ENCODE peak calls at places on chromosomes 1 and 21, in seven cellular contexts. One of them, this sample, is unnamed.

GRCh38 chr1:59994302-59995198 is 68.0 kb upstream of the CYP2J2 start:
- DNase-seq in iPS DF 6.9: no peak
- DNase-seq in NCI-H2081: no peak
- DNase-seq in activated CD4-positive, alpha-beta T cell treated with anti-CD3 and anti-CD28 coated beads, Interleukin-2, amount 50 U/mL, for 48 hours: no peak
- DNase-seq in activated naive CD4-positive, alpha-beta T cell treated with anti-CD3 and anti-CD28 coated beads for 36 hours: no peak
- DNase-seq in small intestine: no peak
- DNase-seq in CD8-positive, alpha-beta memory T cell: no peak
- DNase-seq in this sample: no peak

GRCh38 chr1:219161371-219161975 is 12.2 kb upstream of the LYPLAL1 start:
- DNase-seq in iPS DF 6.9: no peak
- DNase-seq in NCI-H2081: no peak
- DNase-seq in activated CD4-positive, alpha-beta T cell treated with anti-CD3 and anti-CD28 coated beads, Interleukin-2, amount 50 U/mL, for 48 hours: no peak
- DNase-seq in activated naive CD4-positive, alpha-beta T cell treated with anti-CD3 and anti-CD28 coated beads for 36 hours: no peak
- DNase-seq in small intestine: no peak
- DNase-seq in CD8-positive, alpha-beta memory T cell: no peak
- DNase-seq in this sample: no peak

GRCh38 chr1:178407662-178408061 is 89.1 kb downstream of the CLEC20A start:
- DNase-seq in iPS DF 6.9: no peak
- DNase-seq in NCI-H2081: no peak
- DNase-seq in activated CD4-positive, alpha-beta T cell treated with anti-CD3 and anti-CD28 coated beads, Interleukin-2, amount 50 U/mL, for 48 hours: no peak
- DNase-seq in activated naive CD4-positive, alpha-beta T cell treated with anti-CD3 and anti-CD28 coated beads for 36 hours: no peak
- DNase-seq in small intestine: no peak
- DNase-seq in CD8-positive, alpha-beta memory T cell: no peak
- DNase-seq in this sample: no peak

GRCh38 chr1:101108123-101108522 is 82.5 kb upstream of the DPH5 start:
- DNase-seq in iPS DF 6.9: no peak
- DNase-seq in NCI-H2081: no peak
- DNase-seq in activated CD4-positive, alpha-beta T cell treated with anti-CD3 and anti-CD28 coated beads, Interleukin-2, amount 50 U/mL, for 48 hours: peak; percentile 8
- DNase-seq in activated naive CD4-positive, alpha-beta T cell treated with anti-CD3 and anti-CD28 coated beads for 36 hours: peak; percentile 53
- DNase-seq in small intestine: no peak
- DNase-seq in CD8-positive, alpha-beta memory T cell: no peak
- DNase-seq in this sample: no peak

GRCh38 chr1:57254006-57254405 is 169.9 kb downstream of the DAB1 start:
- DNase-seq in iPS DF 6.9: no peak
- DNase-seq in NCI-H2081: no peak
- DNase-seq in activated CD4-positive, alpha-beta T cell treated with anti-CD3 and anti-CD28 coated beads, Interleukin-2, amount 50 U/mL, for 48 hours: no peak
- DNase-seq in activated naive CD4-positive, alpha-beta T cell treated with anti-CD3 and anti-CD28 coated beads for 36 hours: no peak
- DNase-seq in small intestine: no peak
- DNase-seq in CD8-positive, alpha-beta memory T cell: no peak
- DNase-seq in this sample: no peak

GRCh38 chr1:48681476-48682305 is 95.0 kb downstream of the BEND5 start:
- DNase-seq in iPS DF 6.9: no peak
- DNase-seq in NCI-H2081: no peak
- DNase-seq in activated CD4-positive, alpha-beta T cell treated with anti-CD3 and anti-CD28 coated beads, Interleukin-2, amount 50 U/mL, for 48 hours: no peak
- DNase-seq in activated naive CD4-positive, alpha-beta T cell treated with anti-CD3 and anti-CD28 coated beads for 36 hours: no peak
- DNase-seq in small intestine: no peak
- DNase-seq in CD8-positive, alpha-beta memory T cell: no peak
- DNase-seq in this sample: no peak

GRCh38 chr1:39268112-39268581 is 63.7 kb downstream of the MACF1 start:
- DNase-seq in iPS DF 6.9: no peak
- DNase-seq in NCI-H2081: peak; percentile 89
- DNase-seq in activated CD4-positive, alpha-beta T cell treated with anti-CD3 and anti-CD28 coated beads, Interleukin-2, amount 50 U/mL, for 48 hours: no peak
- DNase-seq in activated naive CD4-positive, alpha-beta T cell treated with anti-CD3 and anti-CD28 coated beads for 36 hours: peak; percentile 30
- DNase-seq in small intestine: peak; percentile 15
- DNase-seq in CD8-positive, alpha-beta memory T cell: no peak
- DNase-seq in this sample: no peak

GRCh38 chr1:25952851-25953401 is 44.9 kb downstream of the PAFAH2 start:
- DNase-seq in iPS DF 6.9: no peak
- DNase-seq in NCI-H2081: no peak
- DNase-seq in activated CD4-positive, alpha-beta T cell treated with anti-CD3 and anti-CD28 coated beads, Interleukin-2, amount 50 U/mL, for 48 hours: no peak
- DNase-seq in activated naive CD4-positive, alpha-beta T cell treated with anti-CD3 and anti-CD28 coated beads for 36 hours: no peak
- DNase-seq in small intestine: no peak
- DNase-seq in CD8-positive, alpha-beta memory T cell: no peak
- DNase-seq in this sample: no peak

GRCh38 chr21:32386195-32386870 is 6.5 kb downstream of the URB1 start:
- DNase-seq in iPS DF 6.9: no peak
- DNase-seq in NCI-H2081: no peak
- DNase-seq in activated CD4-positive, alpha-beta T cell treated with anti-CD3 and anti-CD28 coated beads, Interleukin-2, amount 50 U/mL, for 48 hours: no peak
- DNase-seq in activated naive CD4-positive, alpha-beta T cell treated with anti-CD3 and anti-CD28 coated beads for 36 hours: no peak
- DNase-seq in small intestine: no peak
- DNase-seq in CD8-positive, alpha-beta memory T cell: no peak
- DNase-seq in this sample: peak; percentile 34

GRCh38 chr1:67609942-67610341 is 75.1 kb upstream of the GADD45A start:
- DNase-seq in iPS DF 6.9: no peak
- DNase-seq in NCI-H2081: no peak
- DNase-seq in activated CD4-positive, alpha-beta T cell treated with anti-CD3 and anti-CD28 coated beads, Interleukin-2, amount 50 U/mL, for 48 hours: no peak
- DNase-seq in activated naive CD4-positive, alpha-beta T cell treated with anti-CD3 and anti-CD28 coated beads for 36 hours: no peak
- DNase-seq in small intestine: no peak
- DNase-seq in CD8-positive, alpha-beta memory T cell: no peak
- DNase-seq in this sample: no peak

GRCh38 chr1:211697356-211697755 is 21.9 kb upstream of the NEK2 start:
- DNase-seq in iPS DF 6.9: no peak
- DNase-seq in NCI-H2081: no peak
- DNase-seq in activated CD4-positive, alpha-beta T cell treated with anti-CD3 and anti-CD28 coated beads, Interleukin-2, amount 50 U/mL, for 48 hours: no peak
- DNase-seq in activated naive CD4-positive, alpha-beta T cell treated with anti-CD3 and anti-CD28 coated beads for 36 hours: no peak
- DNase-seq in small intestine: no peak
- DNase-seq in CD8-positive, alpha-beta memory T cell: no peak
- DNase-seq in this sample: no peak

GRCh38 chr1:112840631-112841624 is 115.1 kb downstream of the SLC16A1 start:
- DNase-seq in iPS DF 6.9: no peak
- DNase-seq in NCI-H2081: no peak
- DNase-seq in activated CD4-positive, alpha-beta T cell treated with anti-CD3 and anti-CD28 coated beads, Interleukin-2, amount 50 U/mL, for 48 hours: no peak
- DNase-seq in activated naive CD4-positive, alpha-beta T cell treated with anti-CD3 and anti-CD28 coated beads for 36 hours: peak; percentile 14
- DNase-seq in small intestine: no peak
- DNase-seq in CD8-positive, alpha-beta memory T cell: no peak
- DNase-seq in this sample: no peak

GRCh38 chr1:206048582-206048981 is 4.4 kb upstream of the RHEX start:
- DNase-seq in iPS DF 6.9: no peak
- DNase-seq in NCI-H2081: no peak
- DNase-seq in activated CD4-positive, alpha-beta T cell treated with anti-CD3 and anti-CD28 coated beads, Interleukin-2, amount 50 U/mL, for 48 hours: no peak
- DNase-seq in activated naive CD4-positive, alpha-beta T cell treated with anti-CD3 and anti-CD28 coated beads for 36 hours: no peak
- DNase-seq in small intestine: peak; percentile 94
- DNase-seq in CD8-positive, alpha-beta memory T cell: no peak
- DNase-seq in this sample: no peak

GRCh38 chr1:79323240-79324025 is 316.9 kb upstream of the ADGRL4 start:
- DNase-seq in iPS DF 6.9: no peak
- DNase-seq in NCI-H2081: no peak
- DNase-seq in activated CD4-positive, alpha-beta T cell treated with anti-CD3 and anti-CD28 coated beads, Interleukin-2, amount 50 U/mL, for 48 hours: no peak
- DNase-seq in activated naive CD4-positive, alpha-beta T cell treated with anti-CD3 and anti-CD28 coated beads for 36 hours: no peak
- DNase-seq in small intestine: no peak
- DNase-seq in CD8-positive, alpha-beta memory T cell: no peak
- DNase-seq in this sample: no peak

GRCh38 chr1:172928412-172928811 is 122.3 kb downstream of the TNFSF18 start:
- DNase-seq in iPS DF 6.9: no peak
- DNase-seq in NCI-H2081: no peak
- DNase-seq in activated CD4-positive, alpha-beta T cell treated with anti-CD3 and anti-CD28 coated beads, Interleukin-2, amount 50 U/mL, for 48 hours: no peak
- DNase-seq in activated naive CD4-positive, alpha-beta T cell treated with anti-CD3 and anti-CD28 coated beads for 36 hours: no peak
- DNase-seq in small intestine: no peak
- DNase-seq in CD8-positive, alpha-beta memory T cell: no peak
- DNase-seq in this sample: no peak

GRCh38 chr1:150621497-150622113 is 7.8 kb downstream of the ENSA start:
- DNase-seq in iPS DF 6.9: no peak
- DNase-seq in NCI-H2081: peak; percentile 44
- DNase-seq in activated CD4-positive, alpha-beta T cell treated with anti-CD3 and anti-CD28 coated beads, Interleukin-2, amount 50 U/mL, for 48 hours: peak; percentile 47
- DNase-seq in activated naive CD4-positive, alpha-beta T cell treated with anti-CD3 and anti-CD28 coated beads for 36 hours: peak; percentile 78
- DNase-seq in small intestine: peak; percentile 69
- DNase-seq in CD8-positive, alpha-beta memory T cell: peak; percentile 41
- DNase-seq in this sample: no peak

GRCh38 chr1:206472454-206472853 is 2.2 kb downstream of the IKBKE start:
- DNase-seq in iPS DF 6.9: no peak
- DNase-seq in NCI-H2081: no peak
- DNase-seq in activated CD4-positive, alpha-beta T cell treated with anti-CD3 and anti-CD28 coated beads, Interleukin-2, amount 50 U/mL, for 48 hours: peak; percentile 32
- DNase-seq in activated naive CD4-positive, alpha-beta T cell treated with anti-CD3 and anti-CD28 coated beads for 36 hours: peak; percentile 44
- DNase-seq in small intestine: no peak
- DNase-seq in CD8-positive, alpha-beta memory T cell: no peak
- DNase-seq in this sample: no peak

GRCh38 chr1:244920911-244921310 is 56.6 kb upstream of the HNRNPU start:
- DNase-seq in iPS DF 6.9: no peak
- DNase-seq in NCI-H2081: no peak
- DNase-seq in activated CD4-positive, alpha-beta T cell treated with anti-CD3 and anti-CD28 coated beads, Interleukin-2, amount 50 U/mL, for 48 hours: no peak
- DNase-seq in activated naive CD4-positive, alpha-beta T cell treated with anti-CD3 and anti-CD28 coated beads for 36 hours: no peak
- DNase-seq in small intestine: no peak
- DNase-seq in CD8-positive, alpha-beta memory T cell: no peak
- DNase-seq in this sample: no peak

GRCh38 chr1:176521211-176521610 is 58.2 kb downstream of the PAPPA2 start:
- DNase-seq in iPS DF 6.9: no peak
- DNase-seq in NCI-H2081: no peak
- DNase-seq in activated CD4-positive, alpha-beta T cell treated with anti-CD3 and anti-CD28 coated beads, Interleukin-2, amount 50 U/mL, for 48 hours: no peak
- DNase-seq in activated naive CD4-positive, alpha-beta T cell treated with anti-CD3 and anti-CD28 coated beads for 36 hours: no peak
- DNase-seq in small intestine: no peak
- DNase-seq in CD8-positive, alpha-beta memory T cell: no peak
- DNase-seq in this sample: no peak

GRCh38 chr1:16254263-16254948 is 17.4 kb upstream of the CPLANE2 start:
- DNase-seq in iPS DF 6.9: no peak
- DNase-seq in NCI-H2081: no peak
- DNase-seq in activated CD4-positive, alpha-beta T cell treated with anti-CD3 and anti-CD28 coated beads, Interleukin-2, amount 50 U/mL, for 48 hours: no peak
- DNase-seq in activated naive CD4-positive, alpha-beta T cell treated with anti-CD3 and anti-CD28 coated beads for 36 hours: no peak
- DNase-seq in small intestine: no peak
- DNase-seq in CD8-positive, alpha-beta memory T cell: no peak
- DNase-seq in this sample: no peak

GRCh38 chr1:28751315-28752056 is 14.7 kb downstream of the YTHDF2 start:
- DNase-seq in iPS DF 6.9: no peak
- DNase-seq in NCI-H2081: no peak
- DNase-seq in activated CD4-positive, alpha-beta T cell treated with anti-CD3 and anti-CD28 coated beads, Interleukin-2, amount 50 U/mL, for 48 hours: no peak
- DNase-seq in activated naive CD4-positive, alpha-beta T cell treated with anti-CD3 and anti-CD28 coated beads for 36 hours: no peak
- DNase-seq in small intestine: peak; percentile 79
- DNase-seq in CD8-positive, alpha-beta memory T cell: no peak
- DNase-seq in this sample: no peak

GRCh38 chr21:44736291-44737004 is 25.1 kb upstream of the TSPEAR start:
- DNase-seq in iPS DF 6.9: no peak
- DNase-seq in NCI-H2081: peak; percentile 30
- DNase-seq in activated CD4-positive, alpha-beta T cell treated with anti-CD3 and anti-CD28 coated beads, Interleukin-2, amount 50 U/mL, for 48 hours: no peak
- DNase-seq in activated naive CD4-positive, alpha-beta T cell treated with anti-CD3 and anti-CD28 coated beads for 36 hours: no peak
- DNase-seq in small intestine: peak; percentile 73
- DNase-seq in CD8-positive, alpha-beta memory T cell: no peak
- DNase-seq in this sample: no peak

GRCh38 chr1:156295391-156295947 is at the start of gene GLMP:
- DNase-seq in iPS DF 6.9: no peak
- DNase-seq in NCI-H2081: peak; percentile 75
- DNase-seq in activated CD4-positive, alpha-beta T cell treated with anti-CD3 and anti-CD28 coated beads, Interleukin-2, amount 50 U/mL, for 48 hours: peak; percentile 53
- DNase-seq in activated naive CD4-positive, alpha-beta T cell treated with anti-CD3 and anti-CD28 coated beads for 36 hours: peak; percentile 77
- DNase-seq in small intestine: peak; percentile 77
- DNase-seq in CD8-positive, alpha-beta memory T cell: peak; percentile 34
- DNase-seq in this sample: peak; percentile 62

GRCh38 chr1:3471356-3472087 is 17.1 kb downstream of the ARHGEF16 start:
- DNase-seq in iPS DF 6.9: no peak
- DNase-seq in NCI-H2081: no peak
- DNase-seq in activated CD4-positive, alpha-beta T cell treated with anti-CD3 and anti-CD28 coated beads, Interleukin-2, amount 50 U/mL, for 48 hours: no peak
- DNase-seq in activated naive CD4-positive, alpha-beta T cell treated with anti-CD3 and anti-CD28 coated beads for 36 hours: no peak
- DNase-seq in small intestine: peak; percentile 20
- DNase-seq in CD8-positive, alpha-beta memory T cell: no peak
- DNase-seq in this sample: no peak

GRCh38 chr1:167628754-167629515 is 1.1 kb upstream of the RCSD1 start:
- DNase-seq in iPS DF 6.9: no peak
- DNase-seq in NCI-H2081: no peak
- DNase-seq in activated CD4-positive, alpha-beta T cell treated with anti-CD3 and anti-CD28 coated beads, Interleukin-2, amount 50 U/mL, for 48 hours: no peak
- DNase-seq in activated naive CD4-positive, alpha-beta T cell treated with anti-CD3 and anti-CD28 coated beads for 36 hours: peak; percentile 15
- DNase-seq in small intestine: no peak
- DNase-seq in CD8-positive, alpha-beta memory T cell: no peak
- DNase-seq in this sample: no peak

GRCh38 chr21:32909393-32909792 is 116.3 kb upstream of the OLIG2 start:
- DNase-seq in iPS DF 6.9: no peak
- DNase-seq in NCI-H2081: no peak
- DNase-seq in activated CD4-positive, alpha-beta T cell treated with anti-CD3 and anti-CD28 coated beads, Interleukin-2, amount 50 U/mL, for 48 hours: no peak
- DNase-seq in activated naive CD4-positive, alpha-beta T cell treated with anti-CD3 and anti-CD28 coated beads for 36 hours: no peak
- DNase-seq in small intestine: no peak
- DNase-seq in CD8-positive, alpha-beta memory T cell: no peak
- DNase-seq in this sample: no peak

GRCh38 chr1:43936470-43937151 is 3.0 kb downstream of the ARTN start:
- DNase-seq in iPS DF 6.9: no peak
- DNase-seq in NCI-H2081: peak; percentile 52
- DNase-seq in activated CD4-positive, alpha-beta T cell treated with anti-CD3 and anti-CD28 coated beads, Interleukin-2, amount 50 U/mL, for 48 hours: no peak
- DNase-seq in activated naive CD4-positive, alpha-beta T cell treated with anti-CD3 and anti-CD28 coated beads for 36 hours: no peak
- DNase-seq in small intestine: peak; percentile 23
- DNase-seq in CD8-positive, alpha-beta memory T cell: no peak
- DNase-seq in this sample: no peak

GRCh38 chr1:30412241-30413110 is 310.9 kb downstream of the MATN1 start:
- DNase-seq in iPS DF 6.9: no peak
- DNase-seq in NCI-H2081: no peak
- DNase-seq in activated CD4-positive, alpha-beta T cell treated with anti-CD3 and anti-CD28 coated beads, Interleukin-2, amount 50 U/mL, for 48 hours: no peak
- DNase-seq in activated naive CD4-positive, alpha-beta T cell treated with anti-CD3 and anti-CD28 coated beads for 36 hours: peak; percentile 11
- DNase-seq in small intestine: no peak
- DNase-seq in CD8-positive, alpha-beta memory T cell: no peak
- DNase-seq in this sample: no peak

GRCh38 chr1:117747605-117748004 is 141.8 kb downstream of the TENT5C start:
- DNase-seq in iPS DF 6.9: no peak
- DNase-seq in NCI-H2081: no peak
- DNase-seq in activated CD4-positive, alpha-beta T cell treated with anti-CD3 and anti-CD28 coated beads, Interleukin-2, amount 50 U/mL, for 48 hours: no peak
- DNase-seq in activated naive CD4-positive, alpha-beta T cell treated with anti-CD3 and anti-CD28 coated beads for 36 hours: no peak
- DNase-seq in small intestine: peak; percentile 37
- DNase-seq in CD8-positive, alpha-beta memory T cell: no peak
- DNase-seq in this sample: no peak

This sample was measured in breast epithelium.